ENCODE peak calls at places on chromosomes 11 and 22, in four cellular contexts. U is adipocyte, D is MM.1S, O is endothelial cell of umbilical vein. C is an unnamed sample.
A peak's percentile ranks its signal among the peaks of the same experiment; 100 is the strongest.

GRCh38 chr11:111514216-111515031 is at the start of gene HOATZ:
- DNase-seq in O (no peak), D (no peak), U (no peak), C (no peak)

GRCh38 chr11:10927533-10927932 is 69.7 kb upstream of the ZBED5 start:
- DNase-seq in O (no peak), D (no peak), U (no peak), C (peak; percentile 75)

GRCh38 chr11:61930936-61931335 is 13.6 kb upstream of the RAB3IL1 start:
- DNase-seq in U (no peak), O (no peak), D (no peak), C (no peak)

GRCh38 chr22:47205081-47205491 is 442.6 kb downstream of the TBC1D22A start:
- DNase-seq in D (no peak), U (no peak), O (no peak), C (peak; percentile 13)

GRCh38 chr22:46515208-46516111 is 22.0 kb downstream of the CELSR1 start:
- DNase-seq in U (no peak), D (no peak), O (no peak), C (no peak)

GRCh38 chr11:75083217-75083605 is 13.5 kb downstream of the OR2AT4 start:
- DNase-seq in D (no peak), U (no peak), O (no peak), C (no peak)

GRCh38 chr22:17303840-17304779 is 65.2 kb upstream of the CECR2 start:
- DNase-seq in D (peak; percentile 70), O (no peak), U (no peak), C (no peak)

GRCh38 chr11:60771879-60772525 is 13.1 kb upstream of the MS4A10 start:
- DNase-seq in O (peak; percentile 24), D (no peak), U (no peak), C (no peak)

GRCh38 chr11:130666781-130667251 is 218.4 kb downstream of the ADAMTS15 start:
- DNase-seq in O (no peak), U (no peak), D (no peak), C (no peak)

GRCh38 chr11:73759520-73760065 is 1.3 kb downstream of the RAB6A start:
- DNase-seq in U (peak; percentile 65), D (no peak), O (peak; percentile 60), C (no peak)

DNA sequence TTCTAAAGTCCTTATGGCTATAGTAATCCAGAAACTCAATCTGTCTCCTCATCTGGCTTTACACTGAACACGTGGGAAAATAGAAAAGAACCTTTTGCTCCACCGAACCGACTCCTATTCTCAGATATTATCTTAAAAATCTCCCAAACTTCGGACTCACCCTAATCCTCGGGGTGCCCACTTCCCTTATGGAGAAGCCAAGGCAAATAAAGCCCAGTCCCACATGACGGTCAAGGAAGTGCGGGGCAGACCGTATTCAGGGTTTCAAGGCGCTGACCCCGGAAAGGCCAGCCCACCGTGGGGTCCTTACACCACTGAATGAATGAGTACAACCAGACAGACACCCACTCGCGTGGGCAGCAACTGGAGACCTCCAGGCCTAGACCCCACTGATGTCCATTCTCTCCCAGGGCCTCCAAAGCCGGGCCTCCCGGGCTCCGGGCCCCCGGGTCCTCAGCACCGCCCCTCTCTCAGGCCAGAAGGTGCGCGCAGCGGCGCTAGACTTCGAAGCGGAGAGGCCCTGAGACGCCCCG is 492 bp downstream of the NUP98 start:
- DNase-seq in O (no peak), D (no peak), U (peak; percentile 77), C (no peak)
- H3K9ac ChIP-seq in O (peak overlapping the region; percentile 84), D (peak overlapping the region; percentile 96), U (peak overlapping the region; percentile 98), C (peak overlapping the region; percentile 93)

GRCh38 chr11:93729129-93729616 is 12.1 kb downstream of the TAF1D start:
- DNase-seq in D (no peak), U (no peak), O (no peak), C (no peak)

GRCh38 chr11:93724090-93724489 is 17.2 kb downstream of the TAF1D start:
- DNase-seq in D (no peak), U (no peak), O (no peak), C (no peak)

GRCh38 chr11:93730108-93731107 is 10.9 kb downstream of the TAF1D start:
- DNase-seq in D (no peak), O (no peak), U (no peak), C (no peak)

GRCh38 chr11:93728792-93729128 is 12.5 kb downstream of the TAF1D start:
- DNase-seq in U (no peak), D (no peak), O (no peak), C (no peak)

DNA sequence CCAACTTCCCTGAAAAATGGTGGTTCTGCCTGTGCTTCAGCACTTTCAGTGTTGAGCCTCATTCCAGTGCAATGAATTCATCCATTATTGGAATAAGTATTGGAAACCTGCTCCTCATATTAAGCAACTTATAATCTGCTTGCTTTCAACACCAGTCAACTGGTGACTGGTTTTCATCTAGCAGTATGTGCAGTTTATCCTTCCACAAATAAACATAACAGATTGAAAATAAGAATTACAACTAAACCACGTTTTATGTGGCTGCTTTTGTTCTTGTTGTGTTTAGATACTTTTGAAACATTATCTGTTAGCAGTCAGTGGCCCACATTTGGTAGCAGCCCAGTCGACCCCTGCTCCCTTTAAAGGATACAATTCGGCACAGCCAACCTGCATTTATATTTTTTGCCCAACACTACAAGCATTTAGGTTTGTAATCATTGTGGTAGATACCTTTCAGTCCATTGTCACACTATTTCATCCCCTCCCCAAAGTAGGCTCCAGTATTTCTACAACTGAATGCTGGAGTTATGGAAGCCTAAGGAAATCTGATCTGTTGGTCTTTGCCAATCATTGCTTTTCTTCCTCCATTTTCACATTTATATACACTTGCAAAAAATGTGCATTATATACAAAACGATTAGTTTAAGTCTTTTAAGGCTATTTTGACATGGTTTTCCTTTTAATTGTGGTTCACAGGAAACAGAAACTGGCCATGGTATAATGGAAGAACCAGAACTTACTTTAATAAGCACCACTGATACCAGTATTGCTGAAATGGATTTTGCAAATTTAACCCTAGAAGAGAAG is 13.1 kb downstream of the TAF1D start:
- DNase-seq in O (no peak), U (peak; percentile 71), D (no peak), C (no peak)
- H3K36me3 ChIP-seq in O (peaks cover 58% of the 10 kb centered on the region), U (peaks cover 67% of the 10 kb centered on the region), D (peaks cover 38% of the 10 kb centered on the region), C (peaks cover 17% of the 10 kb centered on the region)

GRCh38 chr11:59556883-59557205 is 45.5 kb downstream of the OR4D9 start:
- DNase-seq in U (peak; percentile 59), D (no peak), O (peak; percentile 63), C (no peak)
- H3K9ac ChIP-seq in U (peak overlapping the region; percentile 42), D (no peak overlapping the region), O (no peak overlapping the region), C (no peak overlapping the region)

DNA sequence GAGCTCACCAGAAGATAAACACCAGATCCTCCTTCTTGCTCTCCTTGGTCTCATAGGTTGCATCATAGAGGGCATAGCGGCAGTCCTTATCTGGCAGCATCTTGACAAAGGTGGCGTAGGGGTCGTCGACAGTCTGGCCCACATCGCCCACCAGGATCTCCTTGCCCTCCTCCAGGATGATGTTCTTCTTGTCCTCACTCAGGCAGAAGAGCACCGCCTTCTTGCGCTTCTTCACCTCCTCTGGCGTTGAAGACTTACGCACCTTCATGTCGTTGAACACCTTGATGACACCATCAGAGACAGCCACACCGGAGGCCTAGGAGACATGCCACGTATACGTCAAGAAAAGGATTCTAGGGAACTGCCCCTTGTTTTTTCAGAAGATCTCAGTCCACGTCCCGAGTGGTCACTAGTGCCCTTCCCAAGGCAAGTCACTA is 2.0 kb downstream of the CFL1 start:
- DNase-seq in O (no peak), D (no peak), U (no peak), C (no peak)
- H3K36me3 ChIP-seq in O (peaks cover 36% of the 10 kb centered on the region), D (peaks cover 24% of the 10 kb centered on the region), U (peaks cover 49% of the 10 kb centered on the region), C (peaks cover 16% of the 10 kb centered on the region)

GRCh38 chr11:33766085-33766484 is 8.2 kb downstream of the FBXO3 start:
- DNase-seq in O (no peak), D (no peak), U (no peak), C (no peak)
- H3K9ac ChIP-seq in O (no peak overlapping the region), D (no peak overlapping the region), U (no peak overlapping the region), C (no peak overlapping the region)

GRCh38 chr11:69674886-69675714 is at the start of gene LTO1:
- DNase-seq in O (peak; percentile 97), U (peak; percentile 99), D (peak; percentile 93), C (peak; percentile 98)

GRCh38 chr11:69674267-69674885 is 777 bp downstream of the LTO1 start:
- DNase-seq in U (peak; percentile 86), O (peak; percentile 56), D (no peak), C (peak; percentile 32)

GRCh38 chr11:69670158-69670845 is 4.9 kb downstream of the LTO1 start:
- DNase-seq in D (peak; percentile 40), U (peak; percentile 95), O (peak; percentile 83), C (peak; percentile 79)

GRCh38 chr11:69669486-69669885 is 5.7 kb downstream of the LTO1 start:
- DNase-seq in U (no peak), O (no peak), D (no peak), C (no peak)

GRCh38 chr11:69671734-69672465 is 3.3 kb downstream of the LTO1 start:
- DNase-seq in U (no peak), O (no peak), D (no peak), C (no peak)
- H3K36me3 ChIP-seq in U (peaks cover 25% of the 10 kb centered on the region), O (peaks cover 6% of the 10 kb centered on the region), D (no peaks in the 10 kb centered on the region), C (no peaks in the 10 kb centered on the region)

C was measured in colonic mucosa.